ENCODE peak calls at places on chromosome 5, in seven cellular contexts. U is mesenchymal stem cell, A is Caco-2, M is mammary epithelial cell, E is GM12878, P is testis, W is sigmoid colon. O is an unnamed sample. For H3K4me1 and H3K9me3, the result is how much of the 10 kb centered on the place peaks cover.

GRCh38 chr5:139915274-139915673 is 119.7 kb downstream of the PSD2 start:
- DNase-seq in U (no peak), A (no peak), M (no peak), E (no peak), P (no peak), W (peak), O (no peak)

GRCh38 chr5:159032656-159033350 is 66.9 kb downstream of the EBF1 start:
- DNase-seq in U (no peak), A (no peak), M (no peak), E (no peak), P (no peak), W (no peak), O (no peak)

GRCh38 chr5:90518666-90519065 is 10.7 kb downstream of the LYSMD3 start:
- DNase-seq in U (no peak), A (no peak), M (peak), E (no peak), P (no peak), W (no peak), O (no peak)

GRCh38 chr5:67577424-67577823 is 380.8 kb upstream of the CD180 start:
- DNase-seq in U (peak), A (no peak), M (peak), E (no peak), P (no peak), W (no peak), O (no peak)

GRCh38 chr5:31909073-31909472 is 265.0 kb downstream of the GOLPH3 start:
- DNase-seq in U (no peak), A (no peak), M (no peak), E (no peak), P (no peak), W (no peak), O (no peak)

GRCh38 chr5:68243251-68243650 is 27.7 kb downstream of the PIK3R1 start:
- DNase-seq in U (no peak), A (no peak), M (no peak), E (no peak), P (no peak), W (no peak), O (no peak)

GRCh38 chr5:59683311-59683710 is 210.2 kb downstream of the PDE4D start:
- DNase-seq in U (no peak), A (no peak), M (no peak), E (no peak), P (no peak), W (no peak), O (no peak)

GRCh38 chr5:14595189-14595588 is 13.6 kb downstream of the OTULINL start:
- DNase-seq in U (peak), A (no peak), M (no peak), E (peak), P (no peak), W (no peak), O (no peak)

GRCh38 chr5:127006711-127007110 is 23.6 kb downstream of the MARCHF3 start:
- DNase-seq in U (no peak), A (no peak), M (no peak), E (no peak), P (no peak), W (no peak), O (no peak)

GRCh38 chr5:32677023-32677422 is 34.1 kb upstream of the NPR3 start:
- DNase-seq in U (no peak), A (no peak), M (no peak), E (no peak), P (no peak), W (no peak), O (no peak)

GRCh38 chr5:78550891-78551290 is 97.7 kb downstream of the LHFPL2 start:
- DNase-seq in U (peak), A (no peak), M (no peak), E (no peak), P (no peak), W (no peak), O (no peak)

GRCh38 chr5:142627371-142628217 is 58.3 kb downstream of the FGF1 start:
- DNase-seq in U (no peak), A (no peak), M (peak), E (no peak), P (no peak), W (no peak), O (no peak)

GRCh38 chr5:14581333-14581890 is at the start of gene OTULINL:
- DNase-seq in U (peak), A (peak), M (peak), E (no peak), P (peak), W (peak), O (peak)

GRCh38 chr5:91219803-91220371 is 163.2 kb downstream of the ARRDC3 start:
- DNase-seq in U (no peak), A (peak), M (no peak), E (no peak), P (peak), W (no peak), O (no peak)

GRCh38 chr5:172453986-172454354 is 355 bp downstream of the SH3PXD2B start:
- DNase-seq in U (peak), A (no peak), M (peak), E (no peak), P (no peak), W (peak), O (peak)

GRCh38 chr5:139644001-139644456 is 4.1 kb upstream of the CXXC5 start:
- DNase-seq in U (no peak), A (peak), M (no peak), E (no peak), P (no peak), W (peak), O (no peak)

GRCh38 chr5:103208460-103208859 is 50.1 kb upstream of the MACIR start:
- DNase-seq in U (no peak), A (no peak), M (no peak), E (no peak), P (no peak), W (no peak), O (no peak)

GRCh38 chr5:2181164-2181956 is 298.6 kb upstream of the IRX4 start:
- DNase-seq in U (no peak), A (no peak), M (no peak), E (no peak), P (no peak), W (no peak), O (no peak)

GRCh38 chr5:179274321-179275315 is 70.6 kb downstream of the ADAMTS2 start:
- DNase-seq in U (no peak), A (no peak), M (no peak), E (no peak), P (no peak), W (peak), O (no peak)
- H3K4me1 ChIP-seq in U (under half), A (under half), M (under half), E (under half), P (under half), W (under half), O (under half)

GRCh38 chr5:43038523-43038989 is 1.6 kb downstream of the ANXA2R start:
- DNase-seq in U (peak), A (no peak), M (no peak), E (no peak), P (no peak), W (no peak), O (peak)
- H3K4me3 ChIP-seq in U (peak), A (no peak), M (peak), E (peak), P (peak), W (no peak), O (peak)

DNA sequence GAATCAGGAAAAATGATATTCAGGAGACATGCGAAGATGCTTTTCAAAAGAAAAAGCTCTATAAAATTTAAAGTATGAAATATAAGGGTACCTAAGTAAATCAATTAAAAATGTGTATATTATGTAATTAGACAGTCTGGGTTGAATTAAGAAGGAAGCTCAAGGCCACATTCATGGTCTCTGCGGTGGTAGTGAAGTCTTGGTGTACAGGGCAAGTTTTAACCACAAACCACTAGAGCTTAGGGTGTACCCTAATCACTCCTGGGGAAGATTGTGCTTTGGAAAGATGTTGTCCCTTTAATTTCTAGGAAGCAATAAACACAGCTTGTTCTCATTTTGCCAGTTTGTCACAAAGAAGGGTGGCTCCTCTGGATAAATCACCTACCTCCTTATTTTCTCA is 287.2 kb upstream of the ZNF608 start:
- DNase-seq in U (no peak), A (no peak), M (no peak), E (no peak), P (no peak), W (no peak), O (no peak)
- H3K9me3 ChIP-seq in U (under half), A (under half), M (under half), E (under half), P (under half), W (under half), O (under half)

GRCh38 chr5:179271821-179272325 is 73.4 kb downstream of the ADAMTS2 start:
- DNase-seq in U (no peak), A (peak), M (no peak), E (no peak), P (no peak), W (peak), O (no peak)

GRCh38 chr5:179273074-179273435 is 72.2 kb downstream of the ADAMTS2 start:
- DNase-seq in U (no peak), A (no peak), M (no peak), E (no peak), P (no peak), W (peak), O (no peak)

GRCh38 chr5:179272326-179273073 is 72.8 kb downstream of the ADAMTS2 start:
- DNase-seq in U (no peak), A (peak), M (no peak), E (no peak), P (no peak), W (peak), O (no peak)

GRCh38 chr5:179275381-179275878 is 69.8 kb downstream of the ADAMTS2 start:
- DNase-seq in U (no peak), A (no peak), M (no peak), E (no peak), P (no peak), W (no peak), O (no peak)

GRCh38 chr5:179273441-179274145 is 71.7 kb downstream of the ADAMTS2 start:
- DNase-seq in U (no peak), A (no peak), M (no peak), E (no peak), P (no peak), W (peak), O (no peak)
- H3K4me1 ChIP-seq in U (under half), A (under half), M (under half), E (under half), P (under half), W (under half), O (under half)

GRCh38 chr5:58456486-58456885 is 3.4 kb downstream of the PLK2 start:
- DNase-seq in U (no peak), A (no peak), M (no peak), E (no peak), P (no peak), W (no peak), O (no peak)
- H3K4me3 ChIP-seq in U (peak), A (no peak), M (peak), E (no peak), P (no peak), W (no peak), O (no peak)

DNA sequence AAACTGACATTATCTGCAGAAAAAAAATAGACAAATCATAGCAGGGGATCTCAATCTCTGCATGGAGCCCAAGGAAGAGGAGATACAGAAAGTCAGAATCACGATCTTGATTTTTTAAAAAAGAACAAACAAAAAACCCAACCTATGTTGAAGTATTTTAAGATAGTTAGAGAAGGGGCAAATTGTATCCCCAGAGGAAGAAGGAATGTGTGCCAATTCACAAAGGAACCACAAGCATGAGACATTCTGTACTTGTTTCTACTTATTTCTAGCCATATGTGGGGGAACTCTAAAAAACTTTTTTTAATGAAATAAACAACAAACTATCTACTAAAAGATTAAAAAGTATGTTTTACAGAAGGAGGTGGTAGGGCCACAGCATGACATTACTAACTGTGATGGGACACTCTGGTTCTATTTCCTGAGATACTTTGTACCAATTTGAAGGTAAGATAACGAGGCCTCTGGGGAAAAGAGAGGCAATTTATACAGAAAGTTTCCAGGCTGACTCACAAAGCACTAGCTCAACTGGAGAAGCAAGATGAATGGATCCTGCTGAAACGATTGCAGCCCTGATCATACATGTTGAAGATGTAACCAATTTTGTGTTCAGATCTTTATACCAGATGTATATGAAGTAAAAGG is 22.5 kb downstream of the RANBP3L start:
- DNase-seq in U (peak), A (no peak), M (no peak), E (no peak), P (peak), W (no peak), O (no peak)
- H3K9me3 ChIP-seq in U (under half), A (under half), M (under half), E (under half), P (under half), W (under half), O (under half)